ENCODE peak calls at places on chromosomes 4 and X, in five cellular contexts. B is spleen; S is NCI-H1417; Q is nephron progenitor cell; P is activated CD4-positive, alpha-beta T cell treated with anti-CD3 and anti-CD28 coated beads for 36 hours. E is an unnamed sample.

GRCh38 chr4:140135529-140136021 is 18.4 kb downstream of the MAML3 start:
- DNase-seq in B (no peak), S (peak; percentile 80), Q (no peak), P (no peak), E (peak; percentile 17)

GRCh38 chrX:31333181-31333831 is 261.5 kb upstream of the FTHL17 start:
- DNase-seq in P (no peak), B (no peak), Q (no peak), S (no peak), E (no peak)

GRCh38 chrX:34585561-34585960 is 71.5 kb downstream of the TMEM47 start:
- DNase-seq in Q (no peak), B (no peak), P (no peak), S (no peak), E (no peak)

GRCh38 chr4:29052266-29052665 is 1667.9 kb upstream of the PCDH7 start:
- DNase-seq in B (no peak), Q (no peak), S (no peak), P (no peak), E (no peak)

GRCh38 chr4:23401572-23401971 is 488.3 kb downstream of the PPARGC1A start:
- DNase-seq in S (no peak), Q (no peak), P (no peak), B (no peak), E (no peak)

GRCh38 chrX:24357101-24357500 is 3.3 kb upstream of the SUPT20HL1 start:
- DNase-seq in S (no peak), Q (no peak), B (no peak), P (no peak), E (no peak)

GRCh38 chr4:792729-793108 is 33.2 kb downstream of the CPLX1 start:
- DNase-seq in P (peak; percentile 67), Q (no peak), B (no peak), S (no peak), E (no peak)

GRCh38 chr4:54661156-54661555 is 3.4 kb downstream of the KIT start:
- DNase-seq in B (no peak), P (no peak), S (no peak), Q (no peak), E (no peak)

GRCh38 chrX:31497086-31497485 is 425.2 kb upstream of the FTHL17 start:
- DNase-seq in B (no peak), S (no peak), P (no peak), Q (no peak), E (no peak)

GRCh38 chr4:123017636-123018390 is 95.4 kb upstream of the NUDT6 start:
- DNase-seq in S (no peak), Q (no peak), B (no peak), P (no peak), E (no peak)

GRCh38 chrX:38438321-38438720 is 85.9 kb downstream of the OTC start:
- DNase-seq in S (no peak), P (peak; percentile 3), B (peak; percentile 41), Q (no peak), E (no peak)

GRCh38 chr4:2768124-2768523 is 12.0 kb upstream of the TNIP2 start:
- DNase-seq in S (no peak), B (no peak), Q (no peak), P (no peak), E (no peak)

GRCh38 chrX:95764972-95765451 is 919.6 kb upstream of the DIAPH2 start:
- DNase-seq in P (no peak), Q (no peak), B (no peak), S (peak; percentile 13), E (peak; percentile 27)

GRCh38 chr4:17898553-17898952 is 87.8 kb downstream of the NCAPG start:
- DNase-seq in P (no peak), Q (no peak), S (no peak), B (no peak), E (no peak)

GRCh38 chr4:55517526-55518229 is 29.0 kb downstream of the CLOCK start:
- DNase-seq in Q (no peak), B (no peak), P (no peak), S (no peak), E (no peak)

GRCh38 chrX:145405012-145405411 is 157.7 kb downstream of the SPANXN1 start:
- DNase-seq in Q (peak; percentile 12), B (no peak), P (peak; percentile 5), S (peak; percentile 64), E (peak; percentile 15)

GRCh38 chr4:129218355-129218754 is 122.4 kb downstream of the C4orf33 start:
- DNase-seq in B (no peak), P (no peak), Q (peak; percentile 7), S (peak; percentile 61), E (peak; percentile 36)

GRCh38 chrX:25028726-25029125 is 13.0 kb upstream of the ARX start:
- DNase-seq in S (no peak), B (no peak), P (no peak), Q (no peak), E (no peak)